ENCODE peak calls at places on chromosomes 11 and 22, in six cellular contexts. L is prostate gland, H is mesenchymal stem cell, P is right lobe of liver, T is aorta, G is RWPE2. D is an unnamed sample. For H3K4me1, the result is how much of the 10 kb centered on the place peaks cover.

GRCh38 chr11:128789497-128790080 is 77.5 kb downstream of the KCNJ1 start:
- DNase-seq in L (no peak), H (no peak), P (no peak), T (no peak), G (no peak), D (no peak)

GRCh38 chr11:36073411-36074203 is 129.7 kb downstream of the LDLRAD3 start:
- DNase-seq in L (no peak), H (peak), P (no peak), T (no peak), G (no peak), D (peak)

GRCh38 chr11:47499614-47500013 is 50.7 kb upstream of the RAPSN start:
- DNase-seq in L (no peak), H (no peak), P (peak), T (no peak), G (no peak), D (no peak)

GRCh38 chr11:90124371-90124770 is 10.1 kb upstream of the NAALAD2 start:
- DNase-seq in L (no peak), H (no peak), P (no peak), T (no peak), G (no peak), D (no peak)

GRCh38 chr11:111814567-111814966 is 48.4 kb upstream of the PPP2R1B start:
- DNase-seq in L (no peak), H (peak), P (no peak), T (no peak), G (no peak), D (no peak)

GRCh38 chr11:95494856-95495255 is 263.9 kb upstream of the SESN3 start:
- DNase-seq in L (no peak), H (no peak), P (no peak), T (no peak), G (no peak), D (no peak)

GRCh38 chr11:88171982-88172381 is 3.3 kb downstream of the RAB38 start:
- DNase-seq in L (no peak), H (no peak), P (no peak), T (no peak), G (no peak), D (no peak)

GRCh38 chr11:2816941-2817421 is 68.6 kb downstream of the CDKN1C start:
- DNase-seq in L (peak), H (peak), P (no peak), T (peak), G (no peak), D (peak)

GRCh38 chr11:45259607-45260006 is 26.5 kb downstream of the SYT13 start:
- DNase-seq in L (no peak), H (no peak), P (no peak), T (no peak), G (no peak), D (no peak)

GRCh38 chr22:23058481-23059336 is 11.6 kb upstream of the GNAZ start:
- DNase-seq in L (no peak), H (no peak), P (peak), T (peak), G (peak), D (no peak)

GRCh38 chr22:20430101-20430640 is 7.5 kb downstream of the SCARF2 start:
- DNase-seq in L (no peak), H (no peak), P (no peak), T (peak), G (peak), D (no peak)

GRCh38 chr11:28834877-28835276 is 726.7 kb downstream of the METTL15 start:
- DNase-seq in L (no peak), H (peak), P (no peak), T (no peak), G (peak), D (no peak)

GRCh38 chr11:4826425-4826824 is 5.3 kb downstream of the OR51F2 start:
- DNase-seq in L (peak), H (no peak), P (no peak), T (no peak), G (no peak), D (no peak)

GRCh38 chr11:15889972-15890371 is 466.4 kb downstream of the SOX6 start:
- DNase-seq in L (no peak), H (no peak), P (no peak), T (no peak), G (no peak), D (no peak)

GRCh38 chr22:31620756-31621480 is 41.1 kb downstream of the PISD start:
- DNase-seq in L (no peak), H (no peak), P (no peak), T (no peak), G (no peak), D (no peak)

GRCh38 chr22:19514831-19515565 is 9.2 kb downstream of the CLDN5 start:
- DNase-seq in L (no peak), H (peak), P (no peak), T (no peak), G (no peak), D (no peak)

GRCh38 chr11:29135504-29135903 is 881.3 kb downstream of the KCNA4 start:
- DNase-seq in L (no peak), H (peak), P (no peak), T (no peak), G (no peak), D (no peak)

GRCh38 chr11:116687458-116688201 is 85.2 kb downstream of the BUD13 start:
- DNase-seq in L (no peak), H (no peak), P (no peak), T (peak), G (no peak), D (no peak)

GRCh38 chr22:47201996-47202818 is 439.8 kb downstream of the TBC1D22A start:
- DNase-seq in L (no peak), H (no peak), P (peak), T (peak), G (peak), D (no peak)

GRCh38 chr22:39928556-39929401 is 27.9 kb downstream of the GRAP2 start:
- DNase-seq in L (no peak), H (no peak), P (no peak), T (no peak), G (no peak), D (no peak)

GRCh38 chr11:123654566-123655081 is at the start of gene SCN3B:
- DNase-seq in L (peak), H (peak), P (no peak), T (peak), G (peak), D (peak)

GRCh38 chr11:46520971-46521745 is 72.7 kb downstream of the AMBRA1 start:
- DNase-seq in L (no peak), H (peak), P (no peak), T (no peak), G (no peak), D (no peak)

GRCh38 chr22:29793396-29793795 is 26.2 kb downstream of the UQCR10 start:
- DNase-seq in L (no peak), H (no peak), P (no peak), T (no peak), G (no peak), D (no peak)

GRCh38 chr11:70580036-70580805 is 181.9 kb downstream of the CTTN start:
- DNase-seq in L (no peak), H (no peak), P (no peak), T (peak), G (peak), D (no peak)

GRCh38 chr11:8297781-8298440 is 34.2 kb upstream of the LMO1 start:
- DNase-seq in L (no peak), H (no peak), P (peak), T (peak), G (no peak), D (no peak)

GRCh38 chr22:39478461-39478860 is 21.6 kb downstream of the MGAT3 start:
- DNase-seq in L (no peak), H (no peak), P (peak), T (no peak), G (no peak), D (no peak)

GRCh38 chr11:118010738-118011461 is 24.7 kb downstream of the IL10RA start:
- DNase-seq in L (no peak), H (no peak), P (no peak), T (no peak), G (no peak), D (peak)

GRCh38 chr11:29159552-29160465 is 857.0 kb downstream of the KCNA4 start:
- DNase-seq in L (peak), H (peak), P (no peak), T (no peak), G (peak), D (no peak)

GRCh38 chr22:46854125-46854870 is 91.8 kb downstream of the TBC1D22A start:
- DNase-seq in L (no peak), H (peak), P (no peak), T (no peak), G (no peak), D (peak)

GRCh38 chr11:92111291-92111690 is 113.3 kb upstream of the FAT3 start:
- DNase-seq in L (no peak), H (no peak), P (no peak), T (no peak), G (no peak), D (no peak)

GRCh38 chr11:12043959-12044772 is 35.7 kb upstream of the DKK3 start:
- DNase-seq in L (peak), H (peak), P (peak), T (peak), G (peak), D (peak)

GRCh38 chr22:20013382-20013871 is 3.2 kb downstream of the ARVCF start:
- DNase-seq in L (no peak), H (peak), P (no peak), T (peak), G (no peak), D (peak)

GRCh38 chr11:70082829-70083228 is 4.7 kb downstream of the ANO1 start:
- DNase-seq in L (no peak), H (no peak), P (no peak), T (no peak), G (no peak), D (no peak)

GRCh38 chr22:29879738-29880137 is 3.2 kb upstream of the MTMR3 start:
- DNase-seq in L (no peak), H (no peak), P (no peak), T (no peak), G (no peak), D (no peak)

GRCh38 chr11:35041070-35041554 is 97.9 kb upstream of the CD44 start:
- DNase-seq in L (no peak), H (no peak), P (no peak), T (no peak), G (no peak), D (no peak)

GRCh38 chr11:13140873-13141655 is 131.9 kb downstream of the RASSF10 start:
- DNase-seq in L (peak), H (peak), P (no peak), T (no peak), G (no peak), D (no peak)

GRCh38 chr11:63666874-63667273 is 4.3 kb downstream of the ATL3 start:
- DNase-seq in L (no peak), H (peak), P (no peak), T (no peak), G (no peak), D (no peak)

GRCh38 chr22:17916226-17916889 is 108.0 kb downstream of the MICAL3 start:
- DNase-seq in L (no peak), H (no peak), P (no peak), T (no peak), G (no peak), D (no peak)
- H3K27ac ChIP-seq in L (no peak), H (no peak), P (no peak), T (no peak), G (no peak), D (peak)

DNA sequence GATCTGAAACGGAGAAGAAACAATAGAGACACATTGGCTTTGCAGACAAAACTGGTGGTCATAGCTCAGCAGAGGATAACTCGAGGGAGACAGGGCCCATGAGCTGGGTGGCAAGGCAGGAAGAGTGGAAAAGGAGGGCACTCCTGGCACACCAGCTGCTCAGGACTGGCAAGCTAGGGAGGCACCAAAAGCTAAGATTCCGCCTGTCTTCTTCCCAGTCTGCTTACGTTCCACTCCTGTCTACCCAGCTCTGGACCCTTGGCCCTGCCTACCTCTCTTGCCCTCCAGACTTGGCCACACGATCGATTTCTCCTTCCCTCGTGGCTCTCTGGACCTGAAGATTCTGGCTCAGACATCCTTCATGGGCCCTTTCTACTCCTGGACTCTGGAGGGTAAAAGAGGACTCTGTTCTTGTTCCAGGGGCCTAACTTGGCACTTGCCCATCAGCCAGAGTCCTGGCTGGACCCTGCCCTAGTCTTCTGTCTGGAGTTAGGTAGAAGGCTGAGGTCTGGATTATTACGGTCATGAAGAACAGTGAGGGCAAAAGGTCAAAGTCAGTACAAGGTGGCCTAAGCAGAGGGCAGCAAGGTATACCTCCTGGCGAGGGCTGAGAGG is 115.2 kb upstream of the PITPNB start:
- DNase-seq in L (no peak), H (no peak), P (no peak), T (no peak), G (no peak), D (no peak)
- H3K4me1 ChIP-seq in L (under half), H (under half), P (under half), T (under half), G (under half), D (under half)

GRCh38 chr11:68440254-68440653 is 20.3 kb upstream of the PPP6R3 start:
- DNase-seq in L (no peak), H (no peak), P (no peak), T (no peak), G (no peak), D (no peak)

GRCh38 chr11:68444566-68444965 is 16.0 kb upstream of the PPP6R3 start:
- DNase-seq in L (no peak), H (no peak), P (no peak), T (no peak), G (no peak), D (no peak)

GRCh38 chr11:68439355-68440065 is 21.0 kb upstream of the PPP6R3 start:
- DNase-seq in L (no peak), H (no peak), P (no peak), T (no peak), G (no peak), D (no peak)

GRCh38 chr11:68438658-68439259 is 21.8 kb upstream of the PPP6R3 start:
- DNase-seq in L (no peak), H (no peak), P (no peak), T (no peak), G (no peak), D (no peak)

GRCh38 chr11:68441466-68442230 is 18.9 kb upstream of the PPP6R3 start:
- DNase-seq in L (no peak), H (peak), P (no peak), T (no peak), G (no peak), D (no peak)
- H3K27ac ChIP-seq in L (no peak), H (peak), P (no peak), T (no peak), G (no peak), D (no peak)

GRCh38 chr11:66016793-66017177 is 5.0 kb downstream of the CST6 start:
- DNase-seq in L (no peak), H (no peak), P (no peak), T (no peak), G (peak), D (no peak)
- H3K4me1 ChIP-seq in L (under half), H (under half), P (under half), T (under half), G (under half), D (under half)

D was measured in left ventricle myocardium inferior.